ENCODE peak calls at places on chromosomes 7 and 10, in ten cellular contexts. K is OCI-LY7; T is NCI-H1930; Y is foreskin keratinocyte; O is stimulated activated CD4-positive, alpha-beta T cell treated with anti-CD3 and anti-CD28 coated beads, Interleukin-2, amount 100 ng/mL, for 48 hours; M is fibroblast of pulmonary artery; A is myocyte; W is central memory CD4-positive, alpha-beta T cell; I is occipital lobe; N is amniotic stem cell. C is an unnamed sample.

GRCh38 chr7:465710-466400 is 53.8 kb downstream of the PDGFA start:
- DNase-seq in Y (no peak), N (no peak), I (no peak), K (no peak), T (no peak), W (no peak), A (no peak), O (no peak), M (no peak), C (no peak)

GRCh38 chr10:64528294-64529002 is 1007.2 kb downstream of the REEP3 start:
- DNase-seq in N (no peak), Y (no peak), K (no peak), A (no peak), T (no peak), I (no peak), O (no peak), M (no peak), W (no peak), C (no peak)

GRCh38 chr7:12839508-12840153 is 152.2 kb downstream of the ARL4A start:
- DNase-seq in A (no peak), O (no peak), N (no peak), I (no peak), M (no peak), W (no peak), K (no peak), T (no peak), Y (no peak), C (no peak)

GRCh38 chr7:138278601-138279000 is 181.5 kb upstream of the TRIM24 start:
- DNase-seq in T (no peak), M (no peak), K (no peak), A (peak), I (no peak), W (no peak), N (no peak), Y (no peak), O (no peak), C (no peak)

GRCh38 chr7:37150180-37150579 is 298.5 kb downstream of the ELMO1 start:
- DNase-seq in N (no peak), Y (no peak), A (no peak), O (no peak), I (no peak), M (no peak), T (no peak), W (no peak), K (no peak), C (no peak)

GRCh38 chr7:81004098-81004497 is 85.2 kb upstream of the SEMA3C start:
- DNase-seq in A (peak), K (no peak), M (peak), I (no peak), N (no peak), Y (peak), T (no peak), O (no peak), W (no peak), C (peak)

GRCh38 chr7:42372498-42372897 is 135.5 kb upstream of the GLI3 start:
- DNase-seq in I (no peak), A (no peak), O (no peak), Y (no peak), T (no peak), N (no peak), K (no peak), M (no peak), W (no peak), C (no peak)

GRCh38 chr10:89879121-89879520 is 177.7 kb downstream of the KIF20B start:
- DNase-seq in A (no peak), Y (no peak), T (no peak), W (no peak), M (no peak), K (no peak), O (no peak), N (no peak), I (no peak), C (no peak)

GRCh38 chr10:129604333-129605032 is 137.4 kb downstream of the MGMT start:
- DNase-seq in M (no peak), N (no peak), W (no peak), O (no peak), A (no peak), I (no peak), T (no peak), Y (no peak), K (no peak), C (no peak)

GRCh38 chr7:84729284-84729683 is 457.6 kb downstream of the SEMA3D start:
- DNase-seq in T (no peak), W (no peak), Y (peak), I (no peak), M (peak), K (no peak), A (peak), N (no peak), O (no peak), C (no peak)

GRCh38 chr7:95276114-95276513 is 48.2 kb downstream of the PON1 start:
- DNase-seq in T (no peak), I (no peak), K (no peak), W (no peak), O (no peak), A (no peak), Y (peak), M (no peak), N (no peak), C (no peak)

GRCh38 chr10:112985701-112986510 is 35.9 kb downstream of the TCF7L2 start:
- DNase-seq in K (peak), A (peak), W (no peak), I (no peak), Y (no peak), O (no peak), T (no peak), M (peak), N (no peak), C (no peak)

GRCh38 chr10:34491666-34492065 is 323.4 kb downstream of the PARD3 start:
- DNase-seq in K (no peak), T (no peak), A (peak), I (no peak), Y (no peak), M (no peak), W (no peak), N (no peak), O (no peak), C (no peak)

GRCh38 chr7:150507947-150508602 is 6.6 kb upstream of the GIMAP7 start:
- DNase-seq in T (no peak), Y (no peak), N (no peak), O (no peak), W (no peak), K (no peak), I (no peak), M (no peak), A (no peak), C (no peak)

GRCh38 chr10:70925377-70926214 is 37.2 kb upstream of the PCBD1 start:
- DNase-seq in K (peak), M (peak), O (peak), I (no peak), W (no peak), Y (no peak), N (no peak), A (peak), T (peak), C (no peak)

GRCh38 chr10:103504181-103504783 is 10.8 kb downstream of the NEURL1 start:
- DNase-seq in Y (no peak), T (no peak), M (peak), O (peak), N (peak), A (peak), W (peak), I (no peak), K (no peak), C (no peak)

GRCh38 chr7:28980504-28981281 is 22.6 kb upstream of the TRIL start:
- DNase-seq in M (peak), K (no peak), N (no peak), T (no peak), Y (no peak), O (no peak), I (no peak), W (no peak), A (no peak), C (no peak)

GRCh38 chr10:48509974-48510692 is 94.7 kb downstream of the ARHGAP22 start:
- DNase-seq in A (no peak), M (peak), T (no peak), N (no peak), O (no peak), K (peak), W (no peak), Y (no peak), I (no peak), C (no peak)

GRCh38 chr10:124436191-124436638 is 13.6 kb downstream of the NKX1-2 start:
- DNase-seq in K (peak), M (no peak), Y (peak), O (no peak), T (no peak), W (no peak), N (no peak), I (no peak), A (no peak), C (peak)

GRCh38 chr7:71615017-71615416 is 483.1 kb downstream of the GALNT17 start:
- DNase-seq in W (no peak), T (no peak), M (no peak), O (no peak), A (peak), Y (no peak), I (no peak), K (no peak), N (no peak), C (no peak)

GRCh38 chr7:140638311-140638791 is 2.3 kb downstream of the DENND2A start:
- DNase-seq in O (no peak), N (no peak), K (no peak), T (no peak), I (no peak), M (peak), Y (no peak), W (no peak), A (no peak), C (no peak)

GRCh38 chr10:68105820-68106219 is 3.5 kb upstream of the MYPN start:
- DNase-seq in N (peak), M (peak), I (no peak), T (no peak), W (no peak), K (no peak), O (no peak), A (peak), Y (no peak), C (no peak)

GRCh38 chr7:138460649-138461607 is 869 bp downstream of the TRIM24 start:
- DNase-seq in O (peak), W (peak), I (peak), M (peak), K (peak), A (peak), N (peak), Y (peak), T (peak), C (no peak)

GRCh38 chr10:132536241-132536963 is 1.2 kb upstream of the INPP5A start:
- DNase-seq in N (no peak), I (no peak), Y (no peak), A (peak), W (no peak), T (no peak), K (peak), O (no peak), M (peak), C (no peak)

GRCh38 chr7:102095933-102096332 is 190.7 kb upstream of the SH2B2 start:
- DNase-seq in I (no peak), A (no peak), T (no peak), W (no peak), K (no peak), N (no peak), O (no peak), M (no peak), Y (no peak), C (no peak)

GRCh38 chr10:131043039-131043691 is 268.4 kb downstream of the TCERG1L start:
- DNase-seq in I (no peak), T (no peak), K (no peak), W (no peak), O (no peak), M (no peak), N (no peak), Y (no peak), A (no peak), C (no peak)

GRCh38 chr10:35011771-35012191 is 78.4 kb downstream of the CUL2 start:
- DNase-seq in M (peak), Y (no peak), O (no peak), K (no peak), N (no peak), T (no peak), W (peak), I (no peak), A (no peak), C (no peak)

GRCh38 chr7:155739538-155740140 is 72.6 kb downstream of the SHH start:
- DNase-seq in T (no peak), M (no peak), O (no peak), A (no peak), K (no peak), I (no peak), N (no peak), W (peak), Y (no peak), C (no peak)

GRCh38 chr10:81873231-81873931 is 1.6 kb upstream of the NRG3 start:
- DNase-seq in N (no peak), O (no peak), Y (no peak), T (no peak), A (no peak), I (no peak), W (no peak), K (no peak), M (no peak), C (no peak)

GRCh38 chr7:95427123-95427522 is 7.7 kb downstream of the PON2 start:
- DNase-seq in M (no peak), T (peak), W (no peak), Y (no peak), A (no peak), N (no peak), I (no peak), K (no peak), O (no peak), C (no peak)

GRCh38 chr7:9776900-9777299 is 1196.8 kb upstream of the PHF14 start:
- DNase-seq in K (no peak), O (no peak), M (no peak), A (no peak), N (no peak), T (no peak), I (no peak), W (no peak), Y (no peak), C (no peak)

GRCh38 chr7:95476072-95476845 is 9.5 kb upstream of the ASB4 start:
- DNase-seq in O (no peak), T (no peak), N (no peak), W (no peak), K (no peak), A (peak), Y (no peak), M (no peak), I (no peak), C (no peak)

GRCh38 chr7:24587853-24588252 is 14.6 kb downstream of the PALS2 start:
- DNase-seq in A (peak), T (no peak), N (no peak), M (no peak), K (peak), Y (no peak), I (no peak), O (no peak), W (peak), C (no peak)

GRCh38 chr7:87369216-87369615 is 23.8 kb downstream of the CROT start:
- DNase-seq in I (no peak), T (no peak), M (no peak), A (peak), N (no peak), O (no peak), W (peak), Y (no peak), K (no peak), C (no peak)

GRCh38 chr7:130425798-130426197 is 15.0 kb downstream of the CEP41 start:
- DNase-seq in T (no peak), K (no peak), W (no peak), M (no peak), I (no peak), A (no peak), O (no peak), Y (no peak), N (no peak), C (no peak)

GRCh38 chr10:51667992-51668689 is 31.3 kb downstream of the CSTF2T start:
- DNase-seq in K (no peak), Y (no peak), T (no peak), O (no peak), N (no peak), M (peak), A (peak), W (no peak), I (no peak), C (no peak)

GRCh38 chr7:99372275-99373085 is 2.0 kb upstream of the ARPC1B start:
- DNase-seq in W (no peak), A (no peak), T (no peak), M (no peak), O (no peak), N (no peak), Y (no peak), I (no peak), K (no peak), C (no peak)